ENCODE peak calls at places on chromosomes 12 and 14, in six cellular contexts. O is Calu3, E is SW480, X is fibroblast of lung, L is HS-5, U is GM12891. S is an unnamed sample.

GRCh38 chr12:106170285-106170684 is 31.5 kb upstream of the NUAK1 start:
- DNase-seq in O (no peak), E (no peak), X (peak), L (no peak), U (no peak), S (peak)

GRCh38 chr12:109626378-109627115 is 53.0 kb downstream of the MVK start:
- DNase-seq in O (no peak), E (no peak), X (no peak), L (no peak), U (no peak), S (no peak)

GRCh38 chr12:1706284-1707016 is 15.6 kb downstream of the ADIPOR2 start:
- DNase-seq in O (peak), E (no peak), X (peak), L (no peak), U (no peak), S (no peak)

GRCh38 chr14:100900837-100901390 is 2.6 kb downstream of the RTL1 start:
- DNase-seq in O (peak), E (peak), X (no peak), L (no peak), U (no peak), S (peak)

GRCh38 chr12:75705749-75706719 is 194.6 kb upstream of the KRR1 start:
- DNase-seq in O (no peak), E (no peak), X (peak), L (peak), U (no peak), S (peak)

GRCh38 chr12:88726806-88727722 is 146.8 kb upstream of the KITLG start:
- DNase-seq in O (no peak), E (no peak), X (peak), L (peak), U (no peak), S (peak)

GRCh38 chr14:54562334-54562733 is 4.6 kb upstream of the SAMD4A start:
- DNase-seq in O (no peak), E (no peak), X (no peak), L (no peak), U (no peak), S (no peak)

GRCh38 chr12:88036368-88036965 is 7.3 kb upstream of the C12orf50 start:
- DNase-seq in O (peak), E (peak), X (peak), L (peak), U (no peak), S (peak)

GRCh38 chr12:97541366-97541765 is 78.8 kb downstream of the RMST start:
- DNase-seq in O (no peak), E (no peak), X (no peak), L (no peak), U (no peak), S (no peak)

GRCh38 chr14:103031956-103032355 is 25.4 kb downstream of the CDC42BPB start:
- DNase-seq in O (peak), E (peak), X (no peak), L (no peak), U (no peak), S (peak)

GRCh38 chr14:71290960-71291466 is 383.8 kb downstream of the PCNX1 start:
- DNase-seq in O (peak), E (peak), X (peak), L (peak), U (peak), S (peak)

S was measured in epithelial cell of esophagus.